ENCODE peak calls at places on chromosomes 12 and 14, in ten cellular contexts. H is hepatic stellate cell; L is OCI-LY7; K is NCI-H345; F is mesothelial cell of epicardium; E is DMS 273 treated with DMSO at 0.1 percent for 48 hours; J is AG04449; I is mesenchymal stem cell; D is GM04503; V is stimulated activated CD4-positive, alpha-beta T cell treated with anti-CD3 and anti-CD28 coated beads, Interleukin-2, amount 100 ng/mL, for 24 hours. C is an unnamed sample.

GRCh38 chr14:64137657-64138290 is 156.4 kb downstream of the ESR2 start:
- DNase-seq in H (peak), I (peak), K (no peak), L (peak), F (no peak), J (no peak), E (no peak), V (no peak), D (no peak), C (no peak)

GRCh38 chr14:90530523-90530922 is 133.7 kb downstream of the CALM1 start:
- DNase-seq in K (no peak), J (no peak), H (no peak), V (no peak), I (no peak), D (no peak), E (no peak), F (no peak), L (no peak), C (no peak)

GRCh38 chr12:7221486-7221885 is 32.0 kb downstream of the PEX5 start:
- DNase-seq in E (no peak), D (no peak), K (no peak), H (no peak), I (peak), F (no peak), J (no peak), V (no peak), L (no peak), C (no peak)

GRCh38 chr12:49674318-49674985 is 32.8 kb downstream of the FMNL3 start:
- DNase-seq in J (no peak), D (no peak), L (no peak), K (no peak), I (peak), V (no peak), F (no peak), E (no peak), H (no peak), C (no peak)

GRCh38 chr12:103673891-103674375 is 86.9 kb downstream of the STAB2 start:
- DNase-seq in E (no peak), H (no peak), V (no peak), J (no peak), F (no peak), K (no peak), D (no peak), I (no peak), L (no peak), C (no peak)

GRCh38 chr12:810635-811415 is 58.4 kb downstream of the WNK1 start:
- DNase-seq in D (no peak), V (peak), H (no peak), F (no peak), I (no peak), E (no peak), J (no peak), L (no peak), K (no peak), C (no peak)

GRCh38 chr12:29739279-29739991 is 44.3 kb downstream of the TMTC1 start:
- DNase-seq in K (no peak), D (no peak), J (no peak), F (no peak), L (no peak), H (no peak), E (no peak), V (no peak), I (peak), C (no peak)

GRCh38 chr12:85711735-85712390 is 124.3 kb downstream of the RASSF9 start:
- DNase-seq in I (no peak), K (no peak), V (no peak), F (no peak), H (no peak), J (no peak), D (no peak), L (no peak), E (no peak), C (peak)

GRCh38 chr12:100127766-100128508 is 14.7 kb downstream of the BLTP3B start:
- DNase-seq in F (no peak), K (no peak), H (peak), D (peak), V (no peak), J (peak), L (peak), I (peak), E (no peak), C (no peak)

GRCh38 chr12:131671276-131671675 is 39.6 kb upstream of the SFSWAP start:
- DNase-seq in D (no peak), I (no peak), F (no peak), L (no peak), V (no peak), K (no peak), J (no peak), E (no peak), H (no peak), C (no peak)

GRCh38 chr12:22282283-22282682 is 52.2 kb downstream of the ST8SIA1 start:
- DNase-seq in V (no peak), I (peak), L (no peak), E (no peak), F (no peak), D (peak), K (no peak), H (peak), J (no peak), C (no peak)

GRCh38 chr14:23951590-23952143 is 1.9 kb upstream of the DHRS4 start:
- DNase-seq in K (no peak), F (no peak), V (no peak), H (no peak), L (no peak), J (no peak), D (no peak), I (no peak), E (no peak), C (no peak)

C was measured in thoracic aorta.